ENCODE peak calls at places on chromosomes 12 and 14, in six cellular contexts. One of them, this sample, is unnamed.

GRCh38 chr14:38199768-38200167 is 7.9 kb upstream of the SSTR1 start:
- DNase-seq in neural crest cell: no peak
- DNase-seq in MV-4-11: no peak
- DNase-seq in RCC 7860: no peak
- DNase-seq in mucosa of gallbladder: no peak
- DNase-seq in Calu3: no peak
- DNase-seq in this sample: no peak

GRCh38 chr12:128797119-128798118 is 26.3 kb downstream of the SLC15A4 start:
- DNase-seq in neural crest cell: no peak
- DNase-seq in MV-4-11: no peak
- DNase-seq in RCC 7860: peak
- DNase-seq in mucosa of gallbladder: no peak
- DNase-seq in Calu3: no peak
- DNase-seq in this sample: no peak

GRCh38 chr14:91380610-91381371 is 36.8 kb downstream of the CCDC88C start:
- DNase-seq in neural crest cell: no peak
- DNase-seq in MV-4-11: peak
- DNase-seq in RCC 7860: no peak
- DNase-seq in mucosa of gallbladder: no peak
- DNase-seq in Calu3: no peak
- DNase-seq in this sample: no peak

GRCh38 chr14:97456958-97457357 is 659.8 kb downstream of the VRK1 start:
- DNase-seq in neural crest cell: no peak
- DNase-seq in MV-4-11: no peak
- DNase-seq in RCC 7860: no peak
- DNase-seq in mucosa of gallbladder: no peak
- DNase-seq in Calu3: no peak
- DNase-seq in this sample: no peak

GRCh38 chr14:105207996-105208737 is 27.1 kb upstream of the NUDT14 start:
- DNase-seq in neural crest cell: no peak
- DNase-seq in MV-4-11: no peak
- DNase-seq in RCC 7860: no peak
- DNase-seq in mucosa of gallbladder: no peak
- DNase-seq in Calu3: no peak
- DNase-seq in this sample: no peak

GRCh38 chr14:68548194-68549056 is 244.4 kb downstream of the ZFP36L1 start:
- DNase-seq in neural crest cell: peak
- DNase-seq in MV-4-11: no peak
- DNase-seq in RCC 7860: peak
- DNase-seq in mucosa of gallbladder: peak
- DNase-seq in Calu3: no peak
- DNase-seq in this sample: no peak

GRCh38 chr12:4809013-4809448 is 88.8 kb downstream of the GALNT8 start:
- DNase-seq in neural crest cell: peak
- DNase-seq in MV-4-11: no peak
- DNase-seq in RCC 7860: no peak
- DNase-seq in mucosa of gallbladder: no peak
- DNase-seq in Calu3: no peak
- DNase-seq in this sample: peak

GRCh38 chr12:70576341-70577282 is 60.6 kb downstream of the PTPRB start:
- DNase-seq in neural crest cell: no peak
- DNase-seq in MV-4-11: peak
- DNase-seq in RCC 7860: peak
- DNase-seq in mucosa of gallbladder: no peak
- DNase-seq in Calu3: peak
- DNase-seq in this sample: peak

GRCh38 chr12:15208871-15209656 is 12.2 kb downstream of the RERG start:
- DNase-seq in neural crest cell: no peak
- DNase-seq in MV-4-11: no peak
- DNase-seq in RCC 7860: no peak
- DNase-seq in mucosa of gallbladder: no peak
- DNase-seq in Calu3: no peak
- DNase-seq in this sample: no peak

GRCh38 chr12:54352022-54352531 is 12.2 kb downstream of the GPR84 start:
- DNase-seq in neural crest cell: peak
- DNase-seq in MV-4-11: no peak
- DNase-seq in RCC 7860: no peak
- DNase-seq in mucosa of gallbladder: no peak
- DNase-seq in Calu3: no peak
- DNase-seq in this sample: no peak

GRCh38 chr14:104954746-104955395 is 23.3 kb downstream of the AHNAK2 start:
- DNase-seq in neural crest cell: no peak
- DNase-seq in MV-4-11: no peak
- DNase-seq in RCC 7860: no peak
- DNase-seq in mucosa of gallbladder: no peak
- DNase-seq in Calu3: no peak
- DNase-seq in this sample: no peak

GRCh38 chr12:106897082-106897481 is 58.6 kb upstream of the TMEM263 start:
- DNase-seq in neural crest cell: no peak
- DNase-seq in MV-4-11: no peak
- DNase-seq in RCC 7860: no peak
- DNase-seq in mucosa of gallbladder: no peak
- DNase-seq in Calu3: peak
- DNase-seq in this sample: no peak

GRCh38 chr12:114220311-114220710 is 185.6 kb downstream of the TBX5 start:
- DNase-seq in neural crest cell: no peak
- DNase-seq in MV-4-11: no peak
- DNase-seq in RCC 7860: no peak
- DNase-seq in mucosa of gallbladder: no peak
- DNase-seq in Calu3: no peak
- DNase-seq in this sample: no peak